ENCODE peak calls at places on chromosomes 13 and 19, in five cellular contexts. N, M, Y, D and F are unnamed samples.

GRCh38 chr13:21625366-21625765 is 21.4 kb upstream of the MICU2 start:
- DNase-seq in Y (no peak), N (no peak), D (no peak), M (peak), F (peak)

GRCh38 chr19:41230067-41230857 is 11.2 kb downstream of the AXL start:
- DNase-seq in M (no peak), D (no peak), N (no peak), Y (no peak), F (no peak)

GRCh38 chr13:50131998-50132936 is 117.0 kb downstream of the KCNRG start:
- DNase-seq in D (no peak), M (no peak), N (no peak), Y (no peak), F (no peak)

GRCh38 chr13:75715598-75716523 is 79.7 kb downstream of the LMO7 start:
- DNase-seq in Y (no peak), M (peak), D (no peak), N (no peak), F (peak)

GRCh38 chr13:107043016-107043957 is 475.4 kb upstream of the ARGLU1 start:
- DNase-seq in Y (no peak), N (no peak), D (no peak), M (no peak), F (no peak)

GRCh38 chr19:55640577-55641375 is at the start of gene ZNF580:
- DNase-seq in M (peak), Y (peak), N (peak), D (peak), F (peak)

GRCh38 chr19:14639536-14640277 is 34.9 kb downstream of the ADGRE3 start:
- DNase-seq in M (no peak), N (no peak), D (no peak), Y (no peak), F (no peak)

GRCh38 chr13:98988782-98989181 is 10.9 kb upstream of the DOCK9 start:
- DNase-seq in N (no peak), Y (no peak), D (no peak), M (no peak), F (no peak)

GRCh38 chr13:23899555-23899954 is 2.3 kb upstream of the C1QTNF9B start:
- DNase-seq in M (peak), N (no peak), Y (no peak), D (no peak), F (peak)

GRCh38 chr13:44174769-44175425 is 198.7 kb upstream of the SERP2 start:
- DNase-seq in M (peak), N (no peak), D (no peak), Y (no peak), F (peak)

GRCh38 chr13:19864018-19864338 is 529 bp upstream of the ZMYM5 start:
- DNase-seq in M (peak), N (no peak), D (peak), Y (no peak), F (peak)

GRCh38 chr13:101763191-101763590 is 310.7 kb downstream of the ITGBL1 start:
- DNase-seq in D (no peak), M (no peak), N (no peak), Y (no peak), F (no peak)

GRCh38 chr13:75876371-75877050 is 240.4 kb downstream of the LMO7 start:
- DNase-seq in D (peak), Y (peak), N (no peak), M (peak), F (peak)

GRCh38 chr19:48530044-48530720 is 18.5 kb upstream of the LMTK3 start:
- DNase-seq in Y (no peak), D (no peak), M (no peak), N (peak), F (no peak)

GRCh38 chr13:30181856-30182651 is 125.3 kb downstream of the KATNAL1 start:
- DNase-seq in N (no peak), Y (no peak), M (no peak), D (no peak), F (peak)

GRCh38 chr19:12792048-12792852 is 964 bp downstream of the JUNB start:
- DNase-seq in Y (peak), M (peak), D (peak), N (peak), F (peak)

GRCh38 chr19:1026189-1027019 is at the start of gene CNN2:
- DNase-seq in D (peak), N (peak), Y (peak), M (peak), F (peak)

GRCh38 chr13:34941835-34942731 is at the start of gene NBEA:
- DNase-seq in N (peak), D (peak), Y (peak), M (peak), F (peak)

GRCh38 chr19:48999481-49000325 is 6.0 kb downstream of the RUVBL2 start:
- DNase-seq in Y (no peak), N (no peak), M (peak), D (peak), F (peak)

GRCh38 chr19:4455742-4456565 is 1.6 kb downstream of the UBXN6 start:
- DNase-seq in M (peak), Y (no peak), N (no peak), D (no peak), F (no peak)

GRCh38 chr13:106299616-106300015 is 235.8 kb downstream of the EFNB2 start:
- DNase-seq in M (peak), D (no peak), Y (no peak), N (no peak), F (no peak)

GRCh38 chr19:5706876-5707573 is 12.9 kb downstream of the LONP1 start:
- DNase-seq in M (no peak), D (no peak), N (peak), Y (no peak), F (no peak)

GRCh38 chr19:15631817-15632216 is 8.9 kb upstream of the CYP4F3 start:
- DNase-seq in M (no peak), N (no peak), D (no peak), Y (no peak), F (peak)

GRCh38 chr13:45473627-45474026 is 8.9 kb downstream of the COG3 start:
- DNase-seq in Y (no peak), M (no peak), D (no peak), N (no peak), F (peak)

GRCh38 chr19:45501730-45502014 is 3.4 kb downstream of the PPM1N start:
- DNase-seq in D (no peak), N (no peak), Y (no peak), M (no peak), F (no peak)

GRCh38 chr19:40923934-40924391 is 41.9 kb upstream of the CYP2A7 start:
- DNase-seq in N (peak), Y (no peak), D (no peak), M (no peak), F (no peak)

GRCh38 chr19:41541990-41542584 is 33.9 kb upstream of the CEACAM21 start:
- DNase-seq in Y (no peak), M (peak), D (peak), N (peak), F (peak)

GRCh38 chr13:28429685-28430290 is 65.1 kb downstream of the FLT1 start:
- DNase-seq in D (no peak), N (no peak), Y (no peak), M (peak), F (peak)

GRCh38 chr19:48819366-48819816 is 8.6 kb upstream of the BCAT2 start:
- DNase-seq in Y (peak), D (no peak), N (no peak), M (peak), F (no peak)

GRCh38 chr13:25037057-25037813 is 58.7 kb upstream of the PABPC3 start:
- DNase-seq in M (peak), N (no peak), Y (no peak), D (peak), F (peak)

GRCh38 chr19:45767410-45767880 is 1.6 kb downstream of the SIX5 start:
- DNase-seq in D (no peak), Y (peak), M (peak), N (peak), F (no peak)

GRCh38 chr19:5131866-5132561 is 163.1 kb downstream of the KDM4B start:
- DNase-seq in M (no peak), N (no peak), Y (peak), D (no peak), F (peak)

GRCh38 chr13:90933097-90933826 is 414.2 kb upstream of the MIR17HG start:
- DNase-seq in D (no peak), M (no peak), Y (no peak), N (no peak), F (no peak)

GRCh38 chr19:48501961-48502719 is 9.5 kb downstream of the LMTK3 start:
- DNase-seq in M (peak), D (peak), N (peak), Y (peak), F (peak)

GRCh38 chr19:47608074-47608907 is 643 bp upstream of the BICRA start:
- DNase-seq in D (peak), M (peak), Y (peak), N (peak), F (peak)

GRCh38 chr13:110574161-110574560 is 12.6 kb upstream of the RAB20 start:
- DNase-seq in Y (no peak), N (no peak), M (no peak), D (no peak), F (no peak)

GRCh38 chr13:110576736-110577476 is 15.4 kb upstream of the RAB20 start:
- DNase-seq in Y (no peak), D (no peak), N (no peak), M (no peak), F (no peak)

GRCh38 chr13:110572778-110573118 is 11.2 kb upstream of the RAB20 start:
- DNase-seq in Y (no peak), D (no peak), N (no peak), M (no peak), F (no peak)

GRCh38 chr13:110576070-110576394 is 14.5 kb upstream of the RAB20 start:
- DNase-seq in Y (no peak), N (no peak), D (no peak), M (no peak), F (no peak)

DNA sequence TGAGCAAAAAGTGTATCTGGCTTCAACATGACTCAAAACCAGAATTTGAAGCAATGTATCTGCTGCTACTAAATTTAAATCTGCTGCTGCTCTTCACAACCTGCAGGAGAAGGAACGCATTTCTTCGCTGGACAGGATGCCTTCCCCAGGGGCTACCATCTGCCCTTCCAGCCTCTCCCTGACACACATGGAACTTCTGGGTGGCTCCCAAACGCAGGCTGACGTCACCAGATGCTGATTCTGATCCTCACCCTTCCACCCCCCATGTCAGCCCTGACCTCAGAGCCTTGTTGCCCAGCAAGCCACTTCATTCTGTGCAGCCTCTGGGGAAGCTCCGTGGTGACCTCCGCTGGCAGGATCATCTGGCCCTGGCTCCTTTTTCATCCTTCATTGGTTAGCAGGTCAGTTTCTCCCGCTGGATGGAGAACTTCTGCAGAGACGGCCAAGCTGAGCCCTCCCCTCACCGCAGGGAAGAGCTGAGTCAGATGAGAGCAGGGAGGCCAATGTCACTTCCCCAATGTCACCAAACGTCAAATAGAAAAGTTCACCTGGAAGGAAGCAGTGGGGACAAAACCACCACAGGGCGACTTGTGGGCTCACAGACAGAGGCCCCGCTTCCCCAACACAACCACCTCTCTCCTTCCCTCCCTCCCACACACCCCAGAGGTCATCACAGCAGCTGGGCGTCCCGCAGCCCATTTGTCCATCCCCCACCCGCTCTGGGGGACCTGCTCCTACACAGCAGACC is 14.0 kb upstream of the RAB20 start:
- DNase-seq in D (no peak), N (no peak), Y (no peak), M (peak), F (peak)
- TF ChIP-seq CTCF in D (no peak), N (no peak), Y (no peak), M (no peak), F (no peak)

GRCh38 chr19:35031072-35031881 is 1.0 kb downstream of the SCN1B start:
- DNase-seq in N (no peak), M (peak), D (no peak), Y (no peak), F (no peak)
- H3K4me3 ChIP-seq in N (peak), M (peak), D (no peak), Y (peak), F (no peak)

GRCh38 chr19:38917921-38918491 is 6.0 kb upstream of the CCER2 start:
- DNase-seq in D (no peak), N (no peak), Y (no peak), M (peak), F (no peak)
- TF ChIP-seq CTCF in D (no peak), N (no peak), Y (no peak), M (peak), F (no peak)

GRCh38 chr13:76976929-76977328 is 15.0 kb upstream of the CLN5 start:
- DNase-seq in D (no peak), N (no peak), Y (no peak), M (no peak), F (no peak)

GRCh38 chr13:76982051-76982450 is 9.8 kb upstream of the CLN5 start:
- DNase-seq in M (no peak), Y (no peak), N (no peak), D (no peak), F (no peak)

GRCh38 chr13:76976488-76976887 is 15.4 kb upstream of the CLN5 start:
- DNase-seq in M (peak), D (no peak), N (no peak), Y (no peak), F (no peak)

GRCh38 chr13:76983676-76984075 is 8.2 kb upstream of the CLN5 start:
- DNase-seq in Y (no peak), D (no peak), N (no peak), M (no peak), F (no peak)

DNA sequence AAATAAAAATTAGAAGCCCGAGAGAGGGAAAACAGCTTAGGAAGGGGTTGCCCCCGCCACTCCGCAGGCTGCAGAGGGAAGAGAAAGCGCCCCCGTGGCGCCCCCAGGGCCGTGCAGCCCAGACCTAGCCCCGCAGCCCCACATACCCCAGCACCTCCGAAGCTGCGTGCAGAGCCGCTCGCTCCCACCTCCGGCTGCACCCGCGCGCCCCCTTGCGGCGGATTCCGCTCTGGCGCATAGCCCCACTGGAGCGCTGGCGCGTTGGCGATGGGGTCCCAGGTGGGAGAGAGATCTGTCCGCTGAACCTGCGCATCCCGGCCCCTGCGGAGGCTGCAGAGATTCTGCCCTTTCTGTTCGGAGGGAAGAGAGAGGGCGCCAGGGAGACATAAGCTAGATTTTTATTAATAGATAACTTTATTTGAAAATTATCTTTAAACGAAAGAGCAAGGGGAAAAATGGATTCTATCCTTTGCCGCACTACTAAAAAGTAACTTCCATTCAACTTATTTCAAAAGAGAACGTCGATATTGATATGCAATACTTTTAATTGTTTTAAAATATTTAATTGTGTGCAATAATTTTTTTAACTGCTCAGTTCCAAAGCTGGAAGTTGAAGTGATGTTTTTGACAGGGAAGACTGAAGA is 11.7 kb upstream of the CLN5 start:
- DNase-seq in Y (peak), M (peak), D (peak), N (peak), F (peak)
- H3K4me3 ChIP-seq in Y (peak), M (peak), D (peak), N (peak), F (peak)

DNA sequence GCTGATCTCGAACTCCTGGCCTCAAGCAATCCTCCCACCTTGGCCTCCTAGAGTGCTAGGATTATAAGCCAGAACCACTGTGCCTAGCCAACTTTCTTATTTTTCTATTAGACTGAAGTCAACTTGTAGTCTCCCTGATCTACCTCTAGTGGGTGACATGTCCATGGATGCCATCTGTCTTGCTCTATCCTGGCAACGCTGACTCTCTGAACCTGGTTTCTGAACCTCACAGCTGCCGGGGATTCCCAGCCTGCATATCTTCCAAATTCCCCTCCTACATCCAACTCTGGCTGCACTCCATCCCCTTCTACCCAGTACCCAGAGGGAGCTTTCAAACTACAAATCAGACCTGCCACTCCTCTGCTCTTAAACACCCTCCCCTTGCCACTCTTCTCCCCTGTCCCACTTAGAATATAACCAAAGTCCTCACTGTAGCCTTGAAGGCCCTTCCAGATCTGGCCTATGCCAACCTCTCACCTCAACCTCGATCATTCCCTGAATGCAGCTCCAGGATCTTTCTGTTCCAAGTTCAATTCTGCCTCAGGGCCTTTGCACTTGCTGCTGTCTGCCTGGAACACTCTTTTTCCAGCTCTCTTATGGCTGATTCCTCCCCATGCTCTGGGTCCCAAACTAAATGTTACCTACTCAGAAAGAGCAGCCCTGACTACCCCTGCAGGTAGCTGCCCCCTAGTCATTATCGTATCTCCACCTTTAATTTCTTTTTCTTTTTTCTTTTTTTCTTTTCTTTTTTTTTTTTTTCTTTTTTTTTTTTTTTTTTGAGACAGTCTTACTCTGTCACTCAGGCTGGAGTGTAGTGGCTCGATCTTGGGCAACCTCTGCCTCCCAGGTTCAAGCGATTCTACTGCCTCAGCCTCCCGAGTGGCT is 2.2 kb downstream of the CLIP3 start:
- DNase-seq in D (no peak), M (peak), N (no peak), Y (no peak), F (peak)
- TF ChIP-seq CTCF in D (no peak), M (peak), N (no peak), Y (no peak), F (peak)

DNA sequence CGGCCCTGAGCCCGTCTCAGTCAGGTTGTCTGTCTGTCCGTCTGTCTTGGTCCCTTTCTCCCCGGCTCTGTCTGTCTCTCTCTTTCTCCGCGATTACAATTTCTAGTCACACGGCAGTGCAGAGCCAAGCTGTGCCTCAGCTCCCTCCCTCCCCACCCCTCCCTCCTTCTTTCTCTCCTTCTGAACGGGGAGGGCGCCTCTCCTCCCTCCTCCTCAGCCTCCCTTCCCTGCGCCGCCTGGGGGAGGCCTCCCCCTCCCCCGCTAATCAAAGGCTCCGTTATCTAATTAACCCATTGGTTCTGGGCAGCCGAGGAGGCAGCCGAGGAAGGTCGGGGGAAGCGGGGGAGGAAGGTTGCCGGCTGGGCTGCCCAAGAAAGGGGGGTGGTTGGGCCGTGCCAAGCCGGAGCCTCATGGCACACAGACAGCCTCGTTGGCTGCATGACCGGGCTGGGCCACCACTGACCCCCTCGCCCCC is 16.5 kb downstream of the LRRC4B start:
- DNase-seq in D (no peak), N (no peak), Y (no peak), M (no peak), F (no peak)
- H3K4me3 ChIP-seq in D (no peak), N (no peak), Y (peak), M (no peak), F (no peak)

DNA sequence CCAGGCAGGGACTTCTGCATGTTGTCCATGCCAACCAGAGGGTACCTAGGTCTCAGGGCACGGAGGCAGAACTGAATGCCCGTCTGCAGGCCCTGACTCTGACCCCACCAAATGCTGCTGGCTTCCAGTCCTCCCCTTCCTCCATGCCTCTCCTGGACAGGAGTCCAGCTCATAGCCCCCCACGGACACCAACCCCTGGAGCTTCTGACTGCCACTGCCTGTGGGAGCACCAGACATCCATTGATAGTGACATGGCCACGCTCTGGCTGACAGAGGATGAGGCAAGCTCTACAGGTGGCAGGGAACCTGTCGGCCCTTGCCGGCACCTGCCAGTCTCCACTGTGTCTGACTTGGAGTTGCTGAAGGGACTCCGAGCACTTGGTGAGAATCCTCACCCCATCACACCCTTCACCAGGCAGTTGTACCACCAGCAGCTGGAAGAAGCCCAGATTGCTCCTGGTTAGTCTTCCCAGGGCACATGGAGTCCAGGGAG is 1.8 kb downstream of the ANKLE1 start:
- DNase-seq in M (no peak), D (no peak), Y (no peak), N (no peak), F (no peak)
- TF ChIP-seq CTCF in M (no peak), D (no peak), Y (no peak), N (no peak), F (no peak)